ENCODE peak calls at places on chromosome 15, in five cellular contexts. One of them, this sample, is unnamed.

GRCh38 chr15:95864467-95864886 is 466.0 kb upstream of the NR2F2 start:
- DNase-seq in progenitor cell of endocrine pancreas: no peak
- DNase-seq in body of pancreas: no peak
- DNase-seq in NCI-H2171 treated with DMSO at 0.1 percent for 48 hours: no peak
- DNase-seq in GM10248: no peak
- DNase-seq in this sample: no peak

GRCh38 chr15:41180206-41180789 is 50.3 kb downstream of the EXD1 start:
- DNase-seq in GM10248: no peak
- DNase-seq in NCI-H2171 treated with DMSO at 0.1 percent for 48 hours: no peak
- DNase-seq in progenitor cell of endocrine pancreas: no peak
- DNase-seq in body of pancreas: no peak
- DNase-seq in this sample: no peak

GRCh38 chr15:34271493-34271892 is 46.7 kb downstream of the EMC4 start:
- DNase-seq in NCI-H2171 treated with DMSO at 0.1 percent for 48 hours: no peak
- DNase-seq in progenitor cell of endocrine pancreas: no peak
- DNase-seq in GM10248: no peak
- DNase-seq in body of pancreas: no peak
- DNase-seq in this sample: peak

GRCh38 chr15:27358751-27359434 is 387.9 kb downstream of the GABRG3 start:
- DNase-seq in NCI-H2171 treated with DMSO at 0.1 percent for 48 hours: no peak
- DNase-seq in progenitor cell of endocrine pancreas: peak
- DNase-seq in GM10248: no peak
- DNase-seq in body of pancreas: peak
- DNase-seq in this sample: peak

GRCh38 chr15:68213991-68214837 is 9.1 kb upstream of the CALML4 start:
- DNase-seq in NCI-H2171 treated with DMSO at 0.1 percent for 48 hours: no peak
- DNase-seq in progenitor cell of endocrine pancreas: no peak
- DNase-seq in GM10248: no peak
- DNase-seq in body of pancreas: no peak
- DNase-seq in this sample: no peak

GRCh38 chr15:92005154-92005553 is 151.6 kb downstream of the SLCO3A1 start:
- DNase-seq in NCI-H2171 treated with DMSO at 0.1 percent for 48 hours: peak
- DNase-seq in GM10248: no peak
- DNase-seq in body of pancreas: no peak
- DNase-seq in progenitor cell of endocrine pancreas: no peak
- DNase-seq in this sample: no peak

GRCh38 chr15:80504931-80505330 is 100.7 kb downstream of the ARNT2 start:
- DNase-seq in body of pancreas: no peak
- DNase-seq in GM10248: no peak
- DNase-seq in NCI-H2171 treated with DMSO at 0.1 percent for 48 hours: no peak
- DNase-seq in progenitor cell of endocrine pancreas: no peak
- DNase-seq in this sample: no peak

GRCh38 chr15:67130673-67131601 is 65.5 kb downstream of the SMAD3 start:
- DNase-seq in NCI-H2171 treated with DMSO at 0.1 percent for 48 hours: no peak
- DNase-seq in GM10248: no peak
- DNase-seq in body of pancreas: no peak
- DNase-seq in progenitor cell of endocrine pancreas: no peak
- DNase-seq in this sample: no peak

GRCh38 chr15:92391640-92392039 is 2.0 kb upstream of the ST8SIA2 start:
- DNase-seq in GM10248: peak
- DNase-seq in progenitor cell of endocrine pancreas: no peak
- DNase-seq in NCI-H2171 treated with DMSO at 0.1 percent for 48 hours: peak
- DNase-seq in body of pancreas: no peak
- DNase-seq in this sample: peak

GRCh38 chr15:41263891-41264351 is 32.9 kb downstream of the CHP1 start:
- DNase-seq in body of pancreas: no peak
- DNase-seq in progenitor cell of endocrine pancreas: no peak
- DNase-seq in NCI-H2171 treated with DMSO at 0.1 percent for 48 hours: no peak
- DNase-seq in GM10248: no peak
- DNase-seq in this sample: no peak

GRCh38 chr15:52234596-52235541 is 43.7 kb upstream of the GNB5 start:
- DNase-seq in GM10248: peak
- DNase-seq in NCI-H2171 treated with DMSO at 0.1 percent for 48 hours: no peak
- DNase-seq in body of pancreas: no peak
- DNase-seq in progenitor cell of endocrine pancreas: no peak
- DNase-seq in this sample: no peak

This sample was measured in AG08395.